ENCODE peak calls at places on chromosomes 6 and 20, in eight cellular contexts. B, R, L, C, M, N, H and P are unnamed samples.

GRCh38 chr6:26028753-26029569 is 58.3 kb upstream of the HFE start:
- DNase-seq in N (no peak), B (no peak), H (no peak), L (no peak), M (peak), C (no peak), R (no peak), P (no peak)

GRCh38 chr6:168369776-168370175 is 50.2 kb upstream of the DACT2 start:
- DNase-seq in N (peak), R (no peak), B (peak), M (no peak), C (no peak), H (no peak), L (no peak), P (no peak)

GRCh38 chr6:87618531-87618930 is 28.6 kb downstream of the ORC3 start:
- DNase-seq in B (no peak), R (no peak), N (no peak), C (no peak), H (no peak), M (no peak), L (no peak), P (no peak)

GRCh38 chr20:23419995-23420901 is 1.0 kb downstream of the NAPB start:
- DNase-seq in M (peak), R (peak), C (peak), B (peak), H (peak), N (peak), L (peak), P (peak)

GRCh38 chr6:168949876-168950499 is 303.7 kb downstream of the THBS2 start:
- DNase-seq in R (no peak), L (peak), N (no peak), H (no peak), M (no peak), C (no peak), B (no peak), P (no peak)

GRCh38 chr6:42819803-42820508 is 38.1 kb downstream of the BICRAL start:
- DNase-seq in B (no peak), N (no peak), R (no peak), C (no peak), H (peak), L (peak), M (no peak), P (no peak)

GRCh38 chr6:91358986-91359385 is 772.1 kb upstream of the MAP3K7 start:
- DNase-seq in L (no peak), H (no peak), M (no peak), C (no peak), B (no peak), N (no peak), R (no peak), P (no peak)

GRCh38 chr20:22745194-22745500 is 160.8 kb upstream of the FOXA2 start:
- DNase-seq in H (no peak), C (no peak), L (no peak), N (no peak), M (no peak), R (no peak), B (no peak), P (no peak)

GRCh38 chr6:140671926-140672325 is 1297.5 kb upstream of the CITED2 start:
- DNase-seq in B (no peak), N (no peak), L (no peak), H (no peak), M (no peak), R (no peak), C (no peak), P (no peak)

GRCh38 chr6:47944846-47945245 is 163.0 kb downstream of the OPN5 start:
- DNase-seq in C (no peak), H (no peak), R (no peak), L (no peak), M (no peak), N (no peak), B (no peak), P (no peak)

GRCh38 chr6:5095236-5095635 is 10.1 kb downstream of the PPP1R3G start:
- DNase-seq in N (no peak), L (no peak), H (no peak), C (no peak), B (no peak), R (no peak), M (no peak), P (no peak)

GRCh38 chr6:154071711-154072110 is 32.7 kb downstream of the OPRM1 start:
- DNase-seq in M (no peak), R (no peak), L (no peak), B (no peak), H (no peak), C (no peak), N (no peak), P (no peak)

GRCh38 chr6:124901105-124901504 is 61.1 kb upstream of the RNF217 start:
- DNase-seq in M (no peak), C (no peak), R (no peak), B (no peak), H (no peak), N (no peak), L (no peak), P (no peak)

GRCh38 chr6:3001773-3002293 is 2.1 kb downstream of the NQO2 start:
- DNase-seq in C (no peak), N (no peak), H (peak), M (no peak), B (peak), L (peak), R (no peak), P (no peak)

GRCh38 chr6:170293881-170294755 is 3.2 kb upstream of the DLL1 start:
- DNase-seq in L (no peak), C (no peak), R (no peak), M (no peak), N (no peak), H (no peak), B (no peak), P (no peak)

GRCh38 chr20:56826971-56827645 is 198.0 kb downstream of the TFAP2C start:
- DNase-seq in M (no peak), H (peak), B (peak), L (peak), R (no peak), C (no peak), N (no peak), P (no peak)

GRCh38 chr20:17619351-17620093 is 49.6 kb downstream of the DSTN start:
- DNase-seq in C (peak), R (no peak), M (peak), B (no peak), L (no peak), N (no peak), H (no peak), P (no peak)

GRCh38 chr20:32607727-32608663 is 22.9 kb upstream of the NOL4L start:
- DNase-seq in N (no peak), B (no peak), R (no peak), M (no peak), H (no peak), L (no peak), C (no peak), P (no peak)

GRCh38 chr6:93300661-93301060 is 118.7 kb downstream of the EPHA7 start:
- DNase-seq in M (no peak), H (no peak), R (no peak), B (no peak), L (no peak), N (no peak), C (no peak), P (no peak)

GRCh38 chr6:105981002-105981887 is 104.9 kb upstream of the PRDM1 start:
- DNase-seq in R (no peak), N (no peak), H (no peak), C (peak), L (peak), B (no peak), M (peak), P (no peak)

GRCh38 chr20:32456869-32457421 is 98.8 kb downstream of the ASXL1 start:
- DNase-seq in B (peak), M (no peak), N (no peak), C (peak), H (peak), R (peak), L (peak), P (no peak)

GRCh38 chr6:109308018-109308492 is 74.2 kb downstream of the CD164 start:
- DNase-seq in H (peak), C (no peak), M (no peak), L (peak), B (peak), N (peak), R (peak), P (no peak)

GRCh38 chr6:131949909-131950766 is 1.0 kb downstream of the CCN2 start:
- DNase-seq in B (peak), L (peak), N (peak), M (peak), R (peak), C (peak), H (peak), P (peak)

GRCh38 chr6:160247457-160247883 is 11.2 kb downstream of the SLC22A2 start:
- DNase-seq in H (peak), N (no peak), R (no peak), L (no peak), M (no peak), B (no peak), C (no peak), P (peak)

GRCh38 chr6:99349620-99350141 is at the start of gene FAXC:
- DNase-seq in R (no peak), L (peak), H (peak), B (peak), M (peak), C (peak), N (no peak), P (peak)

GRCh38 chr6:160101262-160102205 is 20.1 kb upstream of the SLC22A1 start:
- DNase-seq in H (peak), R (no peak), B (no peak), N (no peak), M (no peak), C (no peak), L (no peak), P (no peak)

GRCh38 chr6:156719720-156720563 is 57.2 kb upstream of the ARID1B start:
- DNase-seq in N (peak), M (peak), L (peak), B (peak), C (peak), R (peak), H (peak), P (peak)

GRCh38 chr6:3749991-3750323 is 1.6 kb downstream of the PXDC1 start:
- DNase-seq in M (no peak), N (peak), C (peak), B (peak), H (peak), R (no peak), L (peak), P (peak)

GRCh38 chr20:1296922-1297321 is 30.8 kb downstream of the SNPH start:
- DNase-seq in R (no peak), N (no peak), B (no peak), L (no peak), C (no peak), H (no peak), M (no peak), P (no peak)

GRCh38 chr20:32112862-32113261 is 3.3 kb downstream of the TM9SF4 start:
- DNase-seq in L (no peak), C (no peak), M (no peak), N (peak), H (no peak), B (peak), R (no peak), P (no peak)

GRCh38 chr6:170036916-170037315 is 254.0 kb downstream of the DLL1 start:
- DNase-seq in N (no peak), R (no peak), B (no peak), M (no peak), C (no peak), L (no peak), H (no peak), P (no peak)

GRCh38 chr20:10752206-10752605 is 78.4 kb upstream of the JAG1 start:
- DNase-seq in C (no peak), B (no peak), N (no peak), H (no peak), M (no peak), L (no peak), R (no peak), P (no peak)

GRCh38 chr6:166704171-166704570 is 77.1 kb upstream of the RPS6KA2 start:
- DNase-seq in B (no peak), M (no peak), R (no peak), H (no peak), L (no peak), C (no peak), N (no peak), P (no peak)

GRCh38 chr20:25984933-25985332 is 288.3 kb upstream of the ZNF337 start:
- DNase-seq in M (peak), B (no peak), L (peak), C (peak), N (peak), R (peak), H (peak), P (peak)

GRCh38 chr20:62880935-62881661 is 19.5 kb upstream of the TCFL5 start:
- DNase-seq in H (no peak), L (no peak), B (no peak), C (no peak), N (no peak), M (no peak), R (no peak), P (no peak)

GRCh38 chr20:1038205-1038604 is 36.1 kb upstream of the RSPO4 start:
- DNase-seq in L (no peak), M (no peak), B (no peak), N (no peak), H (no peak), C (no peak), R (no peak), P (no peak)